ENCODE peak calls at places on chromosome 9, in ten cellular contexts. E, R, K, J, O, H, U, D, S and N are unnamed samples.

GRCh38 chr9:2324742-2325141 is 296.8 kb upstream of the VLDLR start:
- DNase-seq in U (no peak), H (no peak), E (no peak), O (no peak), D (no peak), R (no peak), S (no peak), K (no peak), J (no peak), N (no peak)

GRCh38 chr9:136734837-136735496 is 7.8 kb downstream of the LCN10 start:
- DNase-seq in U (no peak), K (no peak), H (no peak), R (no peak), J (no peak), E (no peak), S (no peak), O (no peak), D (no peak), N (no peak)

GRCh38 chr9:92671323-92671722 is 1.4 kb upstream of the IPPK start:
- DNase-seq in U (peak), D (peak), S (no peak), E (peak), R (no peak), J (peak), K (peak), H (peak), O (no peak), N (no peak)

GRCh38 chr9:89813482-89813881 is 208.7 kb downstream of the GADD45G start:
- DNase-seq in E (no peak), J (no peak), U (no peak), D (no peak), R (no peak), H (no peak), K (no peak), O (no peak), S (no peak), N (no peak)

GRCh38 chr9:14212697-14213420 is 101.1 kb downstream of the NFIB start:
- DNase-seq in O (no peak), H (no peak), S (no peak), K (no peak), E (no peak), J (no peak), R (no peak), D (no peak), U (no peak), N (no peak)

GRCh38 chr9:520315-520714 is 305.6 kb downstream of the DOCK8 start:
- DNase-seq in D (no peak), E (no peak), K (no peak), U (no peak), S (no peak), R (no peak), J (no peak), O (no peak), H (no peak), N (no peak)

GRCh38 chr9:77563205-77563604 is 84.9 kb downstream of the GNA14 start:
- DNase-seq in J (no peak), S (no peak), R (no peak), D (no peak), E (no peak), H (no peak), K (no peak), U (no peak), O (no peak), N (no peak)

GRCh38 chr9:94974154-94974860 is 247.8 kb downstream of the AOPEP start:
- DNase-seq in U (no peak), H (no peak), S (no peak), D (no peak), K (no peak), E (no peak), J (no peak), O (no peak), R (no peak), N (no peak)

GRCh38 chr9:36398745-36399144 is 1.3 kb downstream of the RNF38 start:
- DNase-seq in O (no peak), D (no peak), E (peak), R (no peak), H (no peak), S (no peak), U (no peak), J (no peak), K (no peak), N (peak)

GRCh38 chr9:117860849-117861248 is 156.6 kb downstream of the TLR4 start:
- DNase-seq in D (no peak), H (no peak), U (no peak), K (no peak), E (no peak), O (no peak), S (no peak), J (no peak), R (no peak), N (no peak)

GRCh38 chr9:108400267-108400666 is 455.5 kb downstream of the ACTL7B start:
- DNase-seq in S (no peak), D (no peak), R (no peak), O (no peak), J (no peak), H (no peak), K (no peak), E (no peak), U (no peak), N (no peak)

GRCh38 chr9:7328453-7328852 is 471.1 kb downstream of the DMAC1 start:
- DNase-seq in K (no peak), U (no peak), S (no peak), O (no peak), D (no peak), J (no peak), R (no peak), H (no peak), E (no peak), N (no peak)

GRCh38 chr9:14640967-14641366 is 52.3 kb downstream of the ZDHHC21 start:
- DNase-seq in S (no peak), U (no peak), E (no peak), R (no peak), O (no peak), K (no peak), H (no peak), D (no peak), J (no peak), N (no peak)

GRCh38 chr9:24245988-24246387 is 299.7 kb downstream of the IZUMO3 start:
- DNase-seq in K (no peak), J (no peak), R (peak), H (no peak), S (no peak), O (no peak), E (peak), U (no peak), D (no peak), N (no peak)

GRCh38 chr9:124256517-124257069 is 1.2 kb upstream of the NEK6 start:
- DNase-seq in R (no peak), U (no peak), D (no peak), K (no peak), O (no peak), S (no peak), H (no peak), E (peak), J (no peak), N (no peak)

GRCh38 chr9:122819791-122820489 is 8.4 kb downstream of the PDCL start:
- DNase-seq in O (no peak), H (no peak), R (no peak), K (no peak), D (no peak), S (no peak), J (no peak), E (no peak), U (no peak), N (no peak)

GRCh38 chr9:37339945-37340344 is 82.6 kb upstream of the GRHPR start:
- DNase-seq in E (no peak), H (no peak), U (no peak), S (no peak), D (no peak), O (no peak), R (no peak), K (no peak), J (no peak), N (peak)

GRCh38 chr9:127555830-127556820 is 56.0 kb upstream of the STXBP1 start:
- DNase-seq in R (no peak), D (no peak), H (peak), J (no peak), O (no peak), E (peak), K (peak), U (peak), S (no peak), N (no peak)

GRCh38 chr9:93580654-93581380 is 4.4 kb downstream of the PHF2 start:
- DNase-seq in K (no peak), U (peak), S (no peak), H (no peak), D (no peak), R (no peak), E (no peak), J (no peak), O (no peak), N (peak)

GRCh38 chr9:83706703-83707517 is 848 bp downstream of the UBQLN1 start:
- DNase-seq in D (peak), J (no peak), H (no peak), S (peak), R (no peak), E (no peak), U (peak), O (peak), K (peak), N (peak)

GRCh38 chr9:86925686-86926085 is 21.6 kb downstream of the GAS1 start:
- DNase-seq in K (no peak), D (no peak), J (no peak), U (no peak), E (peak), H (no peak), S (no peak), R (no peak), O (no peak), N (no peak)

GRCh38 chr9:113558632-113559502 is 95.3 kb downstream of the RGS3 start:
- DNase-seq in E (peak), O (no peak), H (no peak), K (peak), J (peak), U (peak), S (no peak), R (no peak), D (peak), N (no peak)

GRCh38 chr9:76433851-76434250 is 25.1 kb upstream of the GCNT1 start:
- DNase-seq in U (no peak), O (no peak), H (no peak), J (no peak), D (no peak), K (no peak), R (no peak), E (peak), S (no peak), N (no peak)

GRCh38 chr9:81529556-81530193 is 159.7 kb downstream of the TLE1 start:
- DNase-seq in R (peak), U (no peak), E (peak), K (no peak), H (no peak), S (no peak), D (no peak), J (no peak), O (no peak), N (no peak)

GRCh38 chr9:129726322-129727160 is 26.3 kb downstream of the PTGES start:
- DNase-seq in J (peak), R (no peak), S (peak), K (peak), D (peak), E (peak), O (peak), H (peak), U (peak), N (peak)

GRCh38 chr9:83146325-83146724 is 83.4 kb upstream of the RASEF start:
- DNase-seq in J (no peak), K (no peak), U (no peak), S (no peak), E (no peak), O (no peak), R (no peak), D (no peak), H (no peak), N (no peak)

GRCh38 chr9:112774006-112774996 is 23.7 kb downstream of the SNX30 start:
- DNase-seq in U (no peak), H (no peak), K (no peak), O (no peak), S (no peak), J (no peak), E (peak), D (no peak), R (no peak), N (no peak)

GRCh38 chr9:136626740-136627642 is 35.7 kb upstream of the EGFL7 start:
- DNase-seq in D (no peak), S (no peak), O (no peak), H (no peak), K (no peak), U (peak), R (no peak), E (no peak), J (no peak), N (peak)

GRCh38 chr9:135485832-135486231 is 6.2 kb downstream of the PPP1R26 start:
- DNase-seq in J (no peak), U (no peak), D (no peak), R (no peak), S (no peak), E (no peak), H (no peak), O (no peak), K (no peak), N (no peak)

GRCh38 chr9:91119679-91120078 is 242.0 kb downstream of the AUH start:
- DNase-seq in R (no peak), O (no peak), D (no peak), U (no peak), S (no peak), H (peak), E (peak), K (no peak), J (no peak), N (no peak)

GRCh38 chr9:96691326-96691725 is 36.2 kb upstream of the PRXL2C start:
- DNase-seq in J (no peak), U (no peak), S (no peak), H (no peak), D (no peak), E (no peak), O (no peak), K (no peak), R (no peak), N (no peak)